ENCODE peak calls at places on chromosomes 4 and X, in five cellular contexts. F is HepG2, B is upper lobe of left lung, O is GM12878, N is K562. M is an unnamed sample.

GRCh38 chr4:159283697-159284492 is 181.0 kb downstream of the RAPGEF2 start:
- ATAC-seq in F (no peak), B (no peak), O (no peak), N (no peak), M (no peak)

GRCh38 chr4:7629855-7630254 is 195.1 kb upstream of the PSAPL1 start:
- ATAC-seq in F (peak), B (no peak), O (no peak), N (no peak), M (no peak)

GRCh38 chr4:25358515-25359275 is 18.4 kb upstream of the ANAPC4 start:
- ATAC-seq in F (no peak), B (peak), O (no peak), N (no peak), M (no peak)

GRCh38 chr4:74189331-74190043 is 31.6 kb downstream of the MTHFD2L start:
- ATAC-seq in F (peak), B (no peak), O (peak), N (peak), M (no peak)

GRCh38 chrX:1330605-1331004 is 6.0 kb upstream of the IL3RA start:
- ATAC-seq in F (no peak), B (no peak), O (peak), N (no peak), M (no peak)

GRCh38 chrX:121254336-121254735 is 206.9 kb downstream of the GLUD2 start:
- ATAC-seq in F (peak), B (no peak), O (no peak), N (peak), M (no peak)

GRCh38 chrX:78514852-78515251 is 144.3 kb downstream of the RTL3 start:
- ATAC-seq in F (no peak), B (no peak), O (peak), N (no peak), M (no peak)

GRCh38 chrX:8189096-8189830 is 18.2 kb upstream of the VCX2 start:
- ATAC-seq in F (no peak), B (no peak), O (no peak), N (no peak), M (no peak)

GRCh38 chr4:83738895-83739294 is 203.0 kb downstream of the GPAT3 start:
- ATAC-seq in F (no peak), B (no peak), O (no peak), N (no peak), M (no peak)

GRCh38 chr4:125316391-125316780 is 1.6 kb downstream of the FAT4 start:
- ATAC-seq in F (no peak), B (no peak), O (peak), N (no peak), M (no peak)

GRCh38 chr4:184313710-184314659 is 96.3 kb upstream of the ENPP6 start:
- ATAC-seq in F (no peak), B (peak), O (peak), N (no peak), M (peak)

GRCh38 chrX:123561439-123562215 is 171.2 kb downstream of the THOC2 start:
- ATAC-seq in F (no peak), B (peak), O (no peak), N (no peak), M (no peak)
- TF ChIP-seq EP300 in F (no peak), B (no peak), O (no peak), N (no peak), M (no peak)

GRCh38 chr4:92305878-92306520 is 2.2 kb downstream of the GRID2 start:
- ATAC-seq in F (no peak), B (peak), O (no peak), N (no peak), M (no peak)

GRCh38 chr4:92304073-92304472 is 307 bp downstream of the GRID2 start:
- ATAC-seq in F (no peak), B (no peak), O (no peak), N (no peak), M (no peak)

GRCh38 chr4:92305148-92305877 is 1.5 kb downstream of the GRID2 start:
- ATAC-seq in F (peak), B (peak), O (no peak), N (no peak), M (peak)

GRCh38 chr4:92304636-92305035 is 870 bp downstream of the GRID2 start:
- ATAC-seq in F (no peak), B (no peak), O (no peak), N (no peak), M (no peak)

DNA sequence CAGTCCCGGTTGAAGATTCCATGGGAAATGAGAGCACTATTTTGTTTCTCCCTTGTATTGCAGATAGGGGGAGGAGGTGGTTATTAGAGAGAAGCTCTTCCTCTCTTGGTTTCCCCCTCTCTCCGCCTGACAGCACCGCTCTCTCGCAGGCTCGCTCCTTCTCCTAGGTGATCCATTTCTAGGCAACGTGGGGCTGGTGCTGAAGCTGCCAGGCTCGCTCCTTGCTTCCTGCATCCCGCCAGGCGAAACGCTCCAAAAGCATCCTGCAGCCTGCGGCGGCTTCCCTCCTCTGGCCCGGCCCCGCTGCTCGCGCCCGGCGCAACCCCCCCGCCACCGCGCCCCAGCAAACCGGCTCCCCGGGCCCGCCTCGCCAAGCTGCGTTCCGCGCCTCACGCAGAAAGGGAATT is at the start of gene GRID2:
- ATAC-seq in F (no peak), B (no peak), O (no peak), N (no peak), M (no peak)
- TF ChIP-seq POLR2AphosphoS5 in F (no peak), B (no peak), O (no peak), N (no peak), M (no peak)

DNA sequence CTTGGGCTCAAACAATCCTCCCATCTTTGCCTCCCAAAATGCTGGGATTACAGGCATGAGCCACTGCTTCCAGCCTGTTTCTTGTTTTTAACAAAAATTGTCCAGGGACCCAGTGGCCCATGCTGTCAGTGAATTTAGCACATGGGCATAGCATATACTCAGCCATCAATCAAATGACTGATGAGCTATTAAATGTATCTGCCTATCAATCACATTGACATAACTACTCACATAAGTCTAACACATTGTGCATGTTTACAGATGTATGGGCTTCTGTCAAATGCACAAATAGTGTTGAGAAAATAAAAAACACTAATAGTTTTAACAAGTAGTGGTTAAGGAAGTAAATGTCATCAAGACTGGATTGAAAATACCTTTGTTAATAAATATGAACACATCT is 249.4 kb downstream of the COX18 start:
- ATAC-seq in F (no peak), B (no peak), O (no peak), N (no peak), M (no peak)
- TF ChIP-seq EP300 in F (no peak), B (no peak), O (no peak), N (no peak), M (no peak)

DNA sequence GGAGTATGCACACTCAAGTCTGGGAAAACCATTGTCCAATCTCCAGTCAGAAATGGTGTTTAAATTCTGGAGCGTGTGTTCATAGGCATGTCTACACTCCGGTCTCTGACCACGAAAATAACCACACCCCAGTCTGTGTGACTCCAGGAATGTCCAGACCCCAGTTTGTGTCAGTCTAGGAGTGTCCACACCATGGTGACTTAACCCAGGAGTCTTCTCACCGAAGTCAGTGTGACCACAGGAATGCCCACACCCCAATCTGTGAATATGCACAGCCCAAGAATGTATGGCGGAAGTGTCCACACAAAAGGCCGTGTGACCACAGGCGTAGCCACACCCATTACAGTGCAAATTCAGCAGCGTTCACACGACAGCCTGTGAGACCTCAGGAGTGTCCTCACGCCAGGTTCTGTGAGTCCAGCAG is 11.4 kb downstream of the FTSJ1 start:
- ATAC-seq in F (no peak), B (peak), O (no peak), N (peak), M (no peak)
- TF ChIP-seq POLR2AphosphoS5 in F (no peak), B (no peak), O (no peak), N (no peak), M (no peak)

DNA sequence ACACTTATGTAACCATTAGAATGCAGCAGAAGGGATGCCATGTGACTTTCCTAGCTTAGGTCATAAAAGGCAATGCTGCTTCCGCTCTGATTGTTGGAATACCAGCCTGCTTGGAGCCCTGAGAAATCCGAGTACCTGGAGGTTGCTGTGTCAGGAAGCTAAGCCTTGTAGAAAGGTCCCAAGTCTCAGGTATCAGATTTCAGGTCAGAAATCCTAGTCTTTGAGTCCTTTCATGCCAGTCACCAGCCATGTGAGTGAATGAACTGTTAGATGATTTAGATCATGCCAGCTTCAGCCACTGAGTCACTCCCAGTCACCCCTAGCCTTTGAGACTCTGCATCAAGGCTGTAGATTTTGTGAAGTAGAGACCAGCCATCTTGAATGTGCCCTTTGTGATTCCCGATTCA is 23.5 kb downstream of the RAP1GDS1 start:
- ATAC-seq in F (no peak), B (no peak), O (no peak), N (peak), M (no peak)
- TF ChIP-seq EP300 in F (no peak), B (no peak), O (no peak), N (no peak), M (no peak)